ENCODE peak calls at places on chromosomes 6 and 20, in nine cellular contexts. I is OCI-LY7, B is left lung, F is Panc1, H is heart right ventricle, N is epithelial cell of esophagus, M is mucosa of descending colon, O is fibroblast of villous mesenchyme, C is breast epithelium. V is an unnamed sample.

GRCh38 chr6:63935732-63936131 is 300.1 kb downstream of the PHF3 start:
- DNase-seq in I (no peak), B (no peak), F (no peak), H (no peak), N (no peak), M (no peak), O (no peak), C (no peak), V (no peak)

GRCh38 chr20:38337561-38338140 is 8.6 kb upstream of the LBP start:
- DNase-seq in I (peak; percentile 29), B (no peak), F (no peak), H (no peak), N (peak; percentile 42), M (no peak), O (peak; percentile 11), C (no peak), V (peak; percentile 35)

GRCh38 chr6:85453052-85453451 is 3.2 kb downstream of the NT5E start:
- DNase-seq in I (no peak), B (no peak), F (no peak), H (no peak), N (no peak), M (no peak), O (peak; percentile 55), C (no peak), V (no peak)

GRCh38 chr6:16168858-16169257 is 40.0 kb downstream of the MYLIP start:
- DNase-seq in I (peak; percentile 48), B (no peak), F (no peak), H (no peak), N (no peak), M (no peak), O (peak; percentile 53), C (no peak), V (peak; percentile 38)

GRCh38 chr20:18662279-18662678 is 74.4 kb downstream of the DTD1 start:
- DNase-seq in I (no peak), B (no peak), F (no peak), H (no peak), N (no peak), M (no peak), O (no peak), C (no peak), V (no peak)

GRCh38 chr6:139844907-139845306 is 470.5 kb upstream of the CITED2 start:
- DNase-seq in I (no peak), B (no peak), F (no peak), H (no peak), N (no peak), M (no peak), O (no peak), C (no peak), V (no peak)

GRCh38 chr20:31948008-31948407 is 3.8 kb downstream of the PDRG1 start:
- DNase-seq in I (peak; percentile 39), B (no peak), F (no peak), H (no peak), N (no peak), M (no peak), O (no peak), C (no peak), V (no peak)

GRCh38 chr6:145352382-145353080 is 382.8 kb downstream of the EPM2A start:
- DNase-seq in I (no peak), B (no peak), F (no peak), H (no peak), N (no peak), M (no peak), O (no peak), C (no peak), V (no peak)

GRCh38 chr6:90271831-90272230 is 24.8 kb downstream of the BACH2 start:
- DNase-seq in I (no peak), B (no peak), F (no peak), H (no peak), N (no peak), M (no peak), O (no peak), C (no peak), V (no peak)

GRCh38 chr6:90277301-90278011 is 19.2 kb downstream of the BACH2 start:
- DNase-seq in I (no peak), B (no peak), F (no peak), H (no peak), N (no peak), M (no peak), O (no peak), C (no peak), V (no peak)

GRCh38 chr6:90273863-90274262 is 22.8 kb downstream of the BACH2 start:
- DNase-seq in I (no peak), B (no peak), F (no peak), H (no peak), N (no peak), M (no peak), O (no peak), C (no peak), V (no peak)

GRCh38 chr6:90278129-90278528 is 18.5 kb downstream of the BACH2 start:
- DNase-seq in I (no peak), B (no peak), F (no peak), H (no peak), N (no peak), M (no peak), O (no peak), C (no peak), V (no peak)

DNA sequence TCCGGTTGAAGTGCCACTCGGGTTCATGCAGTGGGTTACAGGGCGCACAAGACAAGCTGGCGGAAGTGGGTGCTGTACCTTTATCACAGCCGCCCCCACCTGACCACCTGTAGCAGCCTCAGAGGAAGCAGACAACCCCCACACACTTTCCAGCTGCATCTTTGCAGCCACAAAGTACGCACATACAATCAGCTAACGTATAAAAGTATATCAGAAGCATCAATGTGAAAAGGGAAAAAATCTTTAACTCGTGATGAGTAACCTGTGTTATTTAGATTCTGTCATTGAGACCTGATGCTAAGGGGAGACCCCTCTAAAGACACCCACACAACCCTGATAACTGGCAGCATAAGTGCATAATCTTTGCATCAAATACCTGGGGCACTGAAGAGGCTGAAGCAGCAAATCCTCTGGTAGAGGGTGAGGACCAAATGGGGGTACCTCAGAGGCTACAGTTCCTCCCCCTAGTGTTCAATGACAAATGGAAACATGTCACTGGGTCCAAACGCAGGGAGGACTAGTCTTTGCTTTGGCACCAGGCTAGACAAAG is 22.1 kb downstream of the BACH2 start:
- DNase-seq in I (peak; percentile 84), B (no peak), F (no peak), H (no peak), N (no peak), M (peak; percentile 78), O (no peak), C (peak; percentile 34), V (no peak)
- TF ChIP-seq CTCF in I (peak; percentile 71), B (peak; percentile 8), F (peak; percentile 44), H (no peak), N (no peak), M (no peak), O (peak; percentile 24), C (no peak), V (no peak)

DNA sequence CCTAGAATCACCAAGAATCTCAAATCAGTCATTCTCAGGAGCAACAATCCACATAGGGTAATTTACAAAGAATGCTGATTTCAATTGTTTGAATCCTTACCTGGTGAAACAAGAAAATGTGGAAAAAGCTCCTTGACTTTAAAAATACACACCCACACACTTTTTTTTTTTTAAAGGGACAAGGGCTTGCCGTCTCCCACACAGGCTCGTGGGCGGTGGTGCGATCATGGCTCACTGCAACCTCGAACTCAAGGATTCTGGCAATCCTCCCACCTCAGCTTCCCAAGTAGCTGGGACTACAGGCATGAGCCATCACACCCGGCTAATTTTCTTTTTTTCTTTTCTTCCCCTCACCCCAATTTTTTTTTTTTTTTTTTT is 30.7 kb downstream of the PARD6B start:
- DNase-seq in I (no peak), B (no peak), F (no peak), H (no peak), N (no peak), M (no peak), O (no peak), C (peak; percentile 19), V (peak; percentile 27)
- H3K4me3 ChIP-seq in I (no peak overlapping the region), B (no peak overlapping the region), F (no peak overlapping the region), H (no peak overlapping the region), N (no peak overlapping the region), M (no peak overlapping the region), O (no peak overlapping the region), C (no peak overlapping the region), V (no peak overlapping the region)

DNA sequence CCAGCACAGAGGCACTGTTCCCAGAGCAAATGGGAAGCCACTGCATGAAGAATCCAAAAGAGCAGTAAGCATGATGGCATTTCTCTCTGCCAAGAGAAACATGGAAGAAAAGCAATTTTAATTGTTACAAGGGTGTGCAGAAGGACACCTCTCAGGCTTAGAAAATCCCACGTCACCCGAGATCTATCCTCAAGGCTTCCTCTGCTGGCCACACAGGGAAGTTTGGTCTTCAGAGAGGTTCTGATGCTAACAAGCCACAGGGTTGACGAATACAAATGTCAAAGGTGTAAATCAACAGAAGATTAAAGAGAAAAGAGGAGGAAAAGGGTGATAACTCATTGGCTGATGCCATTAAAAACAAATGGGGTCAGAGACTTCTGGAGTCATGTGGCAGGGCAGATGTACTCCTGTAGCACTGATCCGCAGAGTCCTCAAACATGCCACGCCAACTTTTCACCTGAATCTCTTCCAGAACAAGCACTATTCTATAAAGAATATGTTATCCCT is 33.6 kb upstream of the SPDEF start:
- DNase-seq in I (no peak), B (no peak), F (no peak), H (no peak), N (no peak), M (no peak), O (no peak), C (no peak), V (no peak)
- TF ChIP-seq CTCF in I (peak; percentile 19), B (no peak), F (no peak), H (no peak), N (no peak), M (no peak), O (no peak), C (no peak), V (no peak)

GRCh38 chr20:5608104-5608447 is 142.1 kb upstream of the SHLD1 start:
- DNase-seq in I (no peak), B (no peak), F (no peak), H (no peak), N (no peak), M (no peak), O (no peak), C (no peak), V (no peak)
- H3K4me3 ChIP-seq in I (peak overlapping the region; percentile 79), B (peak overlapping the region; percentile 72), F (no peak overlapping the region), H (peak overlapping the region; percentile 84), N (peak overlapping the region; percentile 94), M (no peak overlapping the region), O (peak overlapping the region; percentile 75), C (peak overlapping the region; percentile 91), V (no peak overlapping the region)